ENCODE peak calls at places on chromosome 13, in four cellular contexts. One of them, this sample, is unnamed.

GRCh38 chr13:48775804-48776203 is 122.1 kb downstream of the CYSLTR2 start:
- DNase-seq in CD4-positive, alpha-beta memory T cell: no peak
- DNase-seq in neural progenitor cell: no peak
- DNase-seq in effector memory CD4-positive, alpha-beta T cell: no peak
- DNase-seq in this sample: no peak

GRCh38 chr13:36098080-36098479 is 33.1 kb downstream of the DCLK1 start:
- DNase-seq in CD4-positive, alpha-beta memory T cell: no peak
- DNase-seq in neural progenitor cell: no peak
- DNase-seq in effector memory CD4-positive, alpha-beta T cell: no peak
- DNase-seq in this sample: no peak

GRCh38 chr13:105202384-105202783 is 1333.1 kb downstream of the EFNB2 start:
- DNase-seq in CD4-positive, alpha-beta memory T cell: no peak
- DNase-seq in neural progenitor cell: peak; percentile 56
- DNase-seq in effector memory CD4-positive, alpha-beta T cell: no peak
- DNase-seq in this sample: peak; percentile 1

GRCh38 chr13:48600374-48601364 is 53.1 kb upstream of the CYSLTR2 start:
- DNase-seq in CD4-positive, alpha-beta memory T cell: no peak
- DNase-seq in neural progenitor cell: no peak
- DNase-seq in effector memory CD4-positive, alpha-beta T cell: no peak
- DNase-seq in this sample: no peak

GRCh38 chr13:74210693-74211393 is 76.6 kb upstream of the KLF12 start:
- DNase-seq in CD4-positive, alpha-beta memory T cell: no peak
- DNase-seq in neural progenitor cell: no peak
- DNase-seq in effector memory CD4-positive, alpha-beta T cell: no peak
- DNase-seq in this sample: no peak

GRCh38 chr13:82627183-82627582 is 1255.1 kb downstream of the SLITRK1 start:
- DNase-seq in CD4-positive, alpha-beta memory T cell: no peak
- DNase-seq in neural progenitor cell: no peak
- DNase-seq in effector memory CD4-positive, alpha-beta T cell: no peak
- DNase-seq in this sample: no peak

GRCh38 chr13:79404985-79405384 is 1.1 kb downstream of the RBM26 start:
- DNase-seq in CD4-positive, alpha-beta memory T cell: no peak
- DNase-seq in neural progenitor cell: no peak
- DNase-seq in effector memory CD4-positive, alpha-beta T cell: no peak
- DNase-seq in this sample: no peak

GRCh38 chr13:43270043-43270830 is 246.9 kb downstream of the DNAJC15 start:
- DNase-seq in CD4-positive, alpha-beta memory T cell: no peak
- DNase-seq in neural progenitor cell: no peak
- DNase-seq in effector memory CD4-positive, alpha-beta T cell: no peak
- DNase-seq in this sample: no peak

GRCh38 chr13:79995334-79995733 is 345.6 kb downstream of the SPRY2 start:
- DNase-seq in CD4-positive, alpha-beta memory T cell: no peak
- DNase-seq in neural progenitor cell: no peak
- DNase-seq in effector memory CD4-positive, alpha-beta T cell: no peak
- DNase-seq in this sample: no peak

GRCh38 chr13:97757807-97758206 is 195.7 kb upstream of the IPO5 start:
- DNase-seq in CD4-positive, alpha-beta memory T cell: no peak
- DNase-seq in neural progenitor cell: no peak
- DNase-seq in effector memory CD4-positive, alpha-beta T cell: no peak
- DNase-seq in this sample: no peak

GRCh38 chr13:111114362-111115050 is 604 bp upstream of the ARHGEF7 start:
- DNase-seq in CD4-positive, alpha-beta memory T cell: peak; percentile 25
- DNase-seq in neural progenitor cell: peak; percentile 53
- DNase-seq in effector memory CD4-positive, alpha-beta T cell: no peak
- DNase-seq in this sample: peak; percentile 30

GRCh38 chr13:97946951-97947588 is 6.4 kb upstream of the IPO5 start:
- DNase-seq in CD4-positive, alpha-beta memory T cell: no peak
- DNase-seq in neural progenitor cell: no peak
- DNase-seq in effector memory CD4-positive, alpha-beta T cell: no peak
- DNase-seq in this sample: no peak

GRCh38 chr13:29730253-29730652 is 120.2 kb downstream of the UBL3 start:
- DNase-seq in CD4-positive, alpha-beta memory T cell: no peak
- DNase-seq in neural progenitor cell: no peak
- DNase-seq in effector memory CD4-positive, alpha-beta T cell: no peak
- DNase-seq in this sample: no peak

GRCh38 chr13:30607908-30608307 is 9.8 kb upstream of the USPL1 start:
- DNase-seq in CD4-positive, alpha-beta memory T cell: peak; percentile 78
- DNase-seq in neural progenitor cell: no peak
- DNase-seq in effector memory CD4-positive, alpha-beta T cell: peak; percentile 69
- DNase-seq in this sample: peak; percentile 78

GRCh38 chr13:110869231-110869804 is 45.6 kb downstream of the ANKRD10 start:
- DNase-seq in CD4-positive, alpha-beta memory T cell: no peak
- DNase-seq in neural progenitor cell: no peak
- DNase-seq in effector memory CD4-positive, alpha-beta T cell: no peak
- DNase-seq in this sample: no peak

GRCh38 chr13:73059460-73060250 is 850 bp downstream of the KLF5 start:
- DNase-seq in CD4-positive, alpha-beta memory T cell: peak; percentile 63
- DNase-seq in neural progenitor cell: peak; percentile 87
- DNase-seq in effector memory CD4-positive, alpha-beta T cell: peak; percentile 25
- DNase-seq in this sample: peak; percentile 38

GRCh38 chr13:19864018-19864338 is 529 bp upstream of the ZMYM5 start:
- DNase-seq in CD4-positive, alpha-beta memory T cell: no peak
- DNase-seq in neural progenitor cell: no peak
- DNase-seq in effector memory CD4-positive, alpha-beta T cell: peak; percentile 54
- DNase-seq in this sample: no peak

GRCh38 chr13:60020288-60020687 is 143.4 kb downstream of the DIAPH3 start:
- DNase-seq in CD4-positive, alpha-beta memory T cell: no peak
- DNase-seq in neural progenitor cell: no peak
- DNase-seq in effector memory CD4-positive, alpha-beta T cell: no peak
- DNase-seq in this sample: no peak

GRCh38 chr13:75049936-75050335 is 432.0 kb downstream of the TBC1D4 start:
- DNase-seq in CD4-positive, alpha-beta memory T cell: no peak
- DNase-seq in neural progenitor cell: no peak
- DNase-seq in effector memory CD4-positive, alpha-beta T cell: no peak
- DNase-seq in this sample: no peak

GRCh38 chr13:56335775-56336174 is 804.9 kb upstream of the PRR20A start:
- DNase-seq in CD4-positive, alpha-beta memory T cell: no peak
- DNase-seq in neural progenitor cell: no peak
- DNase-seq in effector memory CD4-positive, alpha-beta T cell: no peak
- DNase-seq in this sample: no peak

GRCh38 chr13:39347926-39348901 is 254.8 kb downstream of the LHFPL6 start:
- DNase-seq in CD4-positive, alpha-beta memory T cell: no peak
- DNase-seq in neural progenitor cell: peak; percentile 64
- DNase-seq in effector memory CD4-positive, alpha-beta T cell: no peak
- DNase-seq in this sample: no peak

GRCh38 chr13:85236431-85236830 is 562.8 kb downstream of the SLITRK6 start:
- DNase-seq in CD4-positive, alpha-beta memory T cell: no peak
- DNase-seq in neural progenitor cell: no peak
- DNase-seq in effector memory CD4-positive, alpha-beta T cell: no peak
- DNase-seq in this sample: no peak

GRCh38 chr13:102374233-102374632 is 27.6 kb downstream of the FGF14 start:
- DNase-seq in CD4-positive, alpha-beta memory T cell: no peak
- DNase-seq in neural progenitor cell: no peak
- DNase-seq in effector memory CD4-positive, alpha-beta T cell: no peak
- DNase-seq in this sample: no peak

GRCh38 chr13:86051134-86052103 is 252.2 kb upstream of the SLITRK6 start:
- DNase-seq in CD4-positive, alpha-beta memory T cell: no peak
- DNase-seq in neural progenitor cell: no peak
- DNase-seq in effector memory CD4-positive, alpha-beta T cell: no peak
- DNase-seq in this sample: no peak

GRCh38 chr13:44207476-44207875 is 166.1 kb upstream of the SERP2 start:
- DNase-seq in CD4-positive, alpha-beta memory T cell: no peak
- DNase-seq in neural progenitor cell: no peak
- DNase-seq in effector memory CD4-positive, alpha-beta T cell: no peak
- DNase-seq in this sample: no peak

GRCh38 chr13:101785858-101786257 is 333.4 kb downstream of the ITGBL1 start:
- DNase-seq in CD4-positive, alpha-beta memory T cell: no peak
- DNase-seq in neural progenitor cell: peak; percentile 64
- DNase-seq in effector memory CD4-positive, alpha-beta T cell: no peak
- DNase-seq in this sample: no peak

GRCh38 chr13:51643114-51643881 is 59.0 kb downstream of the WDFY2 start:
- DNase-seq in CD4-positive, alpha-beta memory T cell: no peak
- DNase-seq in neural progenitor cell: no peak
- DNase-seq in effector memory CD4-positive, alpha-beta T cell: no peak
- DNase-seq in this sample: no peak

GRCh38 chr13:33918199-33918932 is 100.4 kb downstream of the RFC3 start:
- DNase-seq in CD4-positive, alpha-beta memory T cell: no peak
- DNase-seq in neural progenitor cell: peak; percentile 10
- DNase-seq in effector memory CD4-positive, alpha-beta T cell: no peak
- DNase-seq in this sample: no peak

GRCh38 chr13:106100261-106100919 is 435.1 kb downstream of the EFNB2 start:
- DNase-seq in CD4-positive, alpha-beta memory T cell: no peak
- DNase-seq in neural progenitor cell: peak; percentile 92
- DNase-seq in effector memory CD4-positive, alpha-beta T cell: no peak
- DNase-seq in this sample: no peak

GRCh38 chr13:29156136-29156535 is 336.0 kb downstream of the MTUS2 start:
- DNase-seq in CD4-positive, alpha-beta memory T cell: no peak
- DNase-seq in neural progenitor cell: no peak
- DNase-seq in effector memory CD4-positive, alpha-beta T cell: no peak
- DNase-seq in this sample: no peak

GRCh38 chr13:52428295-52428694 is 22.1 kb downstream of the VPS36 start:
- DNase-seq in CD4-positive, alpha-beta memory T cell: no peak
- DNase-seq in neural progenitor cell: no peak
- DNase-seq in effector memory CD4-positive, alpha-beta T cell: no peak
- DNase-seq in this sample: no peak

GRCh38 chr13:74644239-74644638 is 510.0 kb upstream of the KLF12 start:
- DNase-seq in CD4-positive, alpha-beta memory T cell: no peak
- DNase-seq in neural progenitor cell: no peak
- DNase-seq in effector memory CD4-positive, alpha-beta T cell: no peak
- DNase-seq in this sample: no peak

GRCh38 chr13:92821324-92821723 is 405.3 kb upstream of the GPC6 start:
- DNase-seq in CD4-positive, alpha-beta memory T cell: no peak
- DNase-seq in neural progenitor cell: no peak
- DNase-seq in effector memory CD4-positive, alpha-beta T cell: no peak
- DNase-seq in this sample: no peak

GRCh38 chr13:51799261-51799660 is 4.7 kb downstream of the DHRS12 start:
- DNase-seq in CD4-positive, alpha-beta memory T cell: no peak
- DNase-seq in neural progenitor cell: no peak
- DNase-seq in effector memory CD4-positive, alpha-beta T cell: no peak
- DNase-seq in this sample: no peak

GRCh38 chr13:23320926-23321533 is 112.5 kb downstream of the SACS start:
- DNase-seq in CD4-positive, alpha-beta memory T cell: no peak
- DNase-seq in neural progenitor cell: no peak
- DNase-seq in effector memory CD4-positive, alpha-beta T cell: no peak
- DNase-seq in this sample: no peak

GRCh38 chr13:110341445-110342247 is 34.6 kb downstream of the COL4A2 start:
- DNase-seq in CD4-positive, alpha-beta memory T cell: no peak
- DNase-seq in neural progenitor cell: no peak
- DNase-seq in effector memory CD4-positive, alpha-beta T cell: no peak
- DNase-seq in this sample: no peak

DNA sequence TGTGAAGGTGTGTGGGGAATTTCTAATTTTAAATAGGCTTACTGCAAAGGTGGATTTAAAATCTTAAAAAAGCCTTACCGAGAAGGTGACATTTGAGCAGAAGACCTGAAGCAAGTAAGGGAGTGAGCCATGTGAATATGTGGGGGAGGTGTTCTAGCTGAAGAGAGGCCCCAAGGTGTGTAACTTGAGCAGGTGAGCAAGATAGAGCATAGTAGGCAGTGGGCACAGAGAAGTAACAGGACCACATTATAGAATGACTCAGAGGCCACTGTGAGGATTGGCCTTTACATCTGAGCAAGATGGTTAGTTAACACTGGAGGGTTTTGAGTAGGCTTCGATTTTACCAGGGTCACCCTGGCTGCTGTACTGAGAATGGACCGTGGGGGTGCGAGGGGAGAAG is 22.6 kb downstream of the TM9SF2 start:
- DNase-seq in CD4-positive, alpha-beta memory T cell: no peak
- DNase-seq in neural progenitor cell: no peak
- DNase-seq in effector memory CD4-positive, alpha-beta T cell: no peak
- DNase-seq in this sample: no peak
- H3K36me3 ChIP-seq in CD4-positive, alpha-beta memory T cell: peaks cover 36% of the 10 kb centered on the region
- H3K36me3 ChIP-seq in neural progenitor cell: no peaks in the 10 kb centered on the region
- H3K36me3 ChIP-seq in effector memory CD4-positive, alpha-beta T cell: peaks cover 50% of the 10 kb centered on the region
- H3K36me3 ChIP-seq in this sample: peaks cover 28% of the 10 kb centered on the region

DNA sequence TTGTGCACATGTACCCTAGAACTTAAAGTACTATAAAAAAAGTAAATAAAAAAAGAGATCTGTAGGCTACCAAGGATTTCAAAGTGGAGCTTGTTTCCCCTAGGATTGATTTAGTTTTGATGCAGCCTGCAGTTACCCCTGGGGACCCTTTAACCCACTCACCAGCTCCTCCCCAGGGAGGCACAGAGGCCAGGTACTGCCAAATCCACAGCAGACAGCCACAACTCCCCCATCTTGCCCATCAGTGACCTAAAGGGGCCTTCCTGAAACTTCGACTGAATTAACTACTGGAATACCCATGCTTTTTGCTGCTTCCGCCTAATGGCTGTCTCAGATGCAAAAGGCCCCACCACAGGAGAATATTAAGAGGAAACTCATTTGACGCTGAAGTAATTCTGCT is 95.1 kb downstream of the FOXO1 start:
- DNase-seq in CD4-positive, alpha-beta memory T cell: no peak
- DNase-seq in neural progenitor cell: no peak
- DNase-seq in effector memory CD4-positive, alpha-beta T cell: no peak
- DNase-seq in this sample: no peak
- H3K4me1 ChIP-seq in CD4-positive, alpha-beta memory T cell: peaks cover 94% of the 10 kb centered on the region
- H3K4me1 ChIP-seq in neural progenitor cell: no peaks in the 10 kb centered on the region
- H3K4me1 ChIP-seq in effector memory CD4-positive, alpha-beta T cell: peaks cover 43% of the 10 kb centered on the region
- H3K4me1 ChIP-seq in this sample: peaks cover 65% of the 10 kb centered on the region

GRCh38 chr13:40968416-40969000 is 50.6 kb downstream of the ELF1 start:
- DNase-seq in CD4-positive, alpha-beta memory T cell: no peak
- DNase-seq in neural progenitor cell: no peak
- DNase-seq in effector memory CD4-positive, alpha-beta T cell: no peak
- DNase-seq in this sample: no peak

GRCh38 chr13:40966298-40966697 is 52.8 kb downstream of the ELF1 start:
- DNase-seq in CD4-positive, alpha-beta memory T cell: no peak
- DNase-seq in neural progenitor cell: no peak
- DNase-seq in effector memory CD4-positive, alpha-beta T cell: no peak
- DNase-seq in this sample: no peak

GRCh38 chr13:40970803-40971202 is 48.3 kb downstream of the ELF1 start:
- DNase-seq in CD4-positive, alpha-beta memory T cell: no peak
- DNase-seq in neural progenitor cell: no peak
- DNase-seq in effector memory CD4-positive, alpha-beta T cell: no peak
- DNase-seq in this sample: no peak

GRCh38 chr13:40971321-40971720 is 47.8 kb downstream of the ELF1 start:
- DNase-seq in CD4-positive, alpha-beta memory T cell: no peak
- DNase-seq in neural progenitor cell: no peak
- DNase-seq in effector memory CD4-positive, alpha-beta T cell: no peak
- DNase-seq in this sample: no peak

GRCh38 chr13:40969169-40969901 is 49.8 kb downstream of the ELF1 start:
- DNase-seq in CD4-positive, alpha-beta memory T cell: no peak
- DNase-seq in neural progenitor cell: no peak
- DNase-seq in effector memory CD4-positive, alpha-beta T cell: peak; percentile 21
- DNase-seq in this sample: peak; percentile 26
- H3K36me3 ChIP-seq in CD4-positive, alpha-beta memory T cell: peaks cover 4% of the 10 kb centered on the region
- H3K36me3 ChIP-seq in neural progenitor cell: no peaks in the 10 kb centered on the region
- H3K36me3 ChIP-seq in effector memory CD4-positive, alpha-beta T cell: no peaks in the 10 kb centered on the region
- H3K36me3 ChIP-seq in this sample: no peaks in the 10 kb centered on the region

GRCh38 chr13:90947976-90948375 is 399.5 kb upstream of the MIR17HG start:
- DNase-seq in CD4-positive, alpha-beta memory T cell: no peak
- DNase-seq in neural progenitor cell: no peak
- DNase-seq in effector memory CD4-positive, alpha-beta T cell: no peak
- DNase-seq in this sample: no peak

GRCh38 chr13:90954605-90955004 is 392.9 kb upstream of the MIR17HG start:
- DNase-seq in CD4-positive, alpha-beta memory T cell: no peak
- DNase-seq in neural progenitor cell: no peak
- DNase-seq in effector memory CD4-positive, alpha-beta T cell: no peak
- DNase-seq in this sample: no peak

GRCh38 chr13:90956036-90956435 is 391.5 kb upstream of the MIR17HG start:
- DNase-seq in CD4-positive, alpha-beta memory T cell: no peak
- DNase-seq in neural progenitor cell: no peak
- DNase-seq in effector memory CD4-positive, alpha-beta T cell: no peak
- DNase-seq in this sample: no peak

GRCh38 chr13:90951663-90952062 is 395.8 kb upstream of the MIR17HG start:
- DNase-seq in CD4-positive, alpha-beta memory T cell: no peak
- DNase-seq in neural progenitor cell: no peak
- DNase-seq in effector memory CD4-positive, alpha-beta T cell: no peak
- DNase-seq in this sample: no peak

GRCh38 chr13:90950134-90950533 is 397.4 kb upstream of the MIR17HG start:
- DNase-seq in CD4-positive, alpha-beta memory T cell: no peak
- DNase-seq in neural progenitor cell: no peak
- DNase-seq in effector memory CD4-positive, alpha-beta T cell: no peak
- DNase-seq in this sample: no peak
- H3K4me1 ChIP-seq in CD4-positive, alpha-beta memory T cell: no peaks in the 10 kb centered on the region
- H3K4me1 ChIP-seq in neural progenitor cell: no peaks in the 10 kb centered on the region
- H3K4me1 ChIP-seq in effector memory CD4-positive, alpha-beta T cell: no peaks in the 10 kb centered on the region
- H3K4me1 ChIP-seq in this sample: no peaks in the 10 kb centered on the region

This sample was measured in naive thymus-derived CD4-positive, alpha-beta T cell.